ENCODE peak calls at places on chromosome 10, in eight cellular contexts. One of them, this sample, is unnamed.

GRCh38 chr10:15370212-15370740 is 813 bp downstream of the FAM171A1 start:
- DNase-seq in NCI-H1092: no peak
- DNase-seq in cardiac muscle cell: peak; percentile 48
- DNase-seq in NCI-H510A treated with DMSO at 0.1 percent for 48 hours: peak; percentile 22
- DNase-seq in LoVo: no peak
- DNase-seq in activated T-helper 1 cell treated with anti-CD3 and anti-CD28 coated beads, Interleukin-12 subunit alpha, Interleukin-12 subunit beta, Interleukin-2, Interleukin-4 antibody, amounts not matched to agents 30 ng/mL and 10 ng/mL and 1 ng/mL, durations not matched to agents 14 hours and 24 hours and 36 hours: no peak
- DNase-seq in renal cortical epithelial cell: no peak
- DNase-seq in ELR: peak; percentile 41
- DNase-seq in this sample: no peak

GRCh38 chr10:24737001-24737400 is 13.3 kb upstream of the ARHGAP21 start:
- DNase-seq in NCI-H1092: no peak
- DNase-seq in cardiac muscle cell: no peak
- DNase-seq in NCI-H510A treated with DMSO at 0.1 percent for 48 hours: no peak
- DNase-seq in LoVo: no peak
- DNase-seq in activated T-helper 1 cell treated with anti-CD3 and anti-CD28 coated beads, Interleukin-12 subunit alpha, Interleukin-12 subunit beta, Interleukin-2, Interleukin-4 antibody, amounts not matched to agents 30 ng/mL and 10 ng/mL and 1 ng/mL, durations not matched to agents 14 hours and 24 hours and 36 hours: no peak
- DNase-seq in renal cortical epithelial cell: no peak
- DNase-seq in ELR: no peak
- DNase-seq in this sample: no peak

GRCh38 chr10:5587151-5588079 is 62.7 kb downstream of the CALML3 start:
- DNase-seq in NCI-H1092: peak; percentile 33
- DNase-seq in cardiac muscle cell: no peak
- DNase-seq in NCI-H510A treated with DMSO at 0.1 percent for 48 hours: no peak
- DNase-seq in LoVo: no peak
- DNase-seq in activated T-helper 1 cell treated with anti-CD3 and anti-CD28 coated beads, Interleukin-12 subunit alpha, Interleukin-12 subunit beta, Interleukin-2, Interleukin-4 antibody, amounts not matched to agents 30 ng/mL and 10 ng/mL and 1 ng/mL, durations not matched to agents 14 hours and 24 hours and 36 hours: no peak
- DNase-seq in renal cortical epithelial cell: no peak
- DNase-seq in ELR: no peak
- DNase-seq in this sample: peak; percentile 52

GRCh38 chr10:91284486-91285090 is 64.1 kb downstream of the PCGF5 start:
- DNase-seq in NCI-H1092: no peak
- DNase-seq in cardiac muscle cell: peak; percentile 56
- DNase-seq in NCI-H510A treated with DMSO at 0.1 percent for 48 hours: no peak
- DNase-seq in LoVo: no peak
- DNase-seq in activated T-helper 1 cell treated with anti-CD3 and anti-CD28 coated beads, Interleukin-12 subunit alpha, Interleukin-12 subunit beta, Interleukin-2, Interleukin-4 antibody, amounts not matched to agents 30 ng/mL and 10 ng/mL and 1 ng/mL, durations not matched to agents 14 hours and 24 hours and 36 hours: no peak
- DNase-seq in renal cortical epithelial cell: no peak
- DNase-seq in ELR: no peak
- DNase-seq in this sample: no peak

GRCh38 chr10:108662975-108663374 is 1260.3 kb downstream of the XPNPEP1 start:
- DNase-seq in NCI-H1092: no peak
- DNase-seq in cardiac muscle cell: no peak
- DNase-seq in NCI-H510A treated with DMSO at 0.1 percent for 48 hours: no peak
- DNase-seq in LoVo: no peak
- DNase-seq in activated T-helper 1 cell treated with anti-CD3 and anti-CD28 coated beads, Interleukin-12 subunit alpha, Interleukin-12 subunit beta, Interleukin-2, Interleukin-4 antibody, amounts not matched to agents 30 ng/mL and 10 ng/mL and 1 ng/mL, durations not matched to agents 14 hours and 24 hours and 36 hours: no peak
- DNase-seq in renal cortical epithelial cell: peak; percentile 3
- DNase-seq in ELR: no peak
- DNase-seq in this sample: no peak

GRCh38 chr10:104332243-104333036 is 5.8 kb downstream of the ITPRIP start:
- DNase-seq in NCI-H1092: no peak
- DNase-seq in cardiac muscle cell: peak; percentile 45
- DNase-seq in NCI-H510A treated with DMSO at 0.1 percent for 48 hours: no peak
- DNase-seq in LoVo: no peak
- DNase-seq in activated T-helper 1 cell treated with anti-CD3 and anti-CD28 coated beads, Interleukin-12 subunit alpha, Interleukin-12 subunit beta, Interleukin-2, Interleukin-4 antibody, amounts not matched to agents 30 ng/mL and 10 ng/mL and 1 ng/mL, durations not matched to agents 14 hours and 24 hours and 36 hours: no peak
- DNase-seq in renal cortical epithelial cell: no peak
- DNase-seq in ELR: no peak
- DNase-seq in this sample: no peak

GRCh38 chr10:3757638-3758490 is 27.1 kb downstream of the KLF6 start:
- DNase-seq in NCI-H1092: no peak
- DNase-seq in cardiac muscle cell: no peak
- DNase-seq in NCI-H510A treated with DMSO at 0.1 percent for 48 hours: no peak
- DNase-seq in LoVo: no peak
- DNase-seq in activated T-helper 1 cell treated with anti-CD3 and anti-CD28 coated beads, Interleukin-12 subunit alpha, Interleukin-12 subunit beta, Interleukin-2, Interleukin-4 antibody, amounts not matched to agents 30 ng/mL and 10 ng/mL and 1 ng/mL, durations not matched to agents 14 hours and 24 hours and 36 hours: peak; percentile 66
- DNase-seq in renal cortical epithelial cell: peak; percentile 98
- DNase-seq in ELR: peak; percentile 75
- DNase-seq in this sample: no peak

GRCh38 chr10:124484016-124484415 is 22.4 kb downstream of the LHPP start:
- DNase-seq in NCI-H1092: no peak
- DNase-seq in cardiac muscle cell: no peak
- DNase-seq in NCI-H510A treated with DMSO at 0.1 percent for 48 hours: no peak
- DNase-seq in LoVo: no peak
- DNase-seq in activated T-helper 1 cell treated with anti-CD3 and anti-CD28 coated beads, Interleukin-12 subunit alpha, Interleukin-12 subunit beta, Interleukin-2, Interleukin-4 antibody, amounts not matched to agents 30 ng/mL and 10 ng/mL and 1 ng/mL, durations not matched to agents 14 hours and 24 hours and 36 hours: no peak
- DNase-seq in renal cortical epithelial cell: no peak
- DNase-seq in ELR: no peak
- DNase-seq in this sample: no peak

GRCh38 chr10:118027397-118027796 is 19.3 kb downstream of the RAB11FIP2 start:
- DNase-seq in NCI-H1092: no peak
- DNase-seq in cardiac muscle cell: no peak
- DNase-seq in NCI-H510A treated with DMSO at 0.1 percent for 48 hours: no peak
- DNase-seq in LoVo: no peak
- DNase-seq in activated T-helper 1 cell treated with anti-CD3 and anti-CD28 coated beads, Interleukin-12 subunit alpha, Interleukin-12 subunit beta, Interleukin-2, Interleukin-4 antibody, amounts not matched to agents 30 ng/mL and 10 ng/mL and 1 ng/mL, durations not matched to agents 14 hours and 24 hours and 36 hours: no peak
- DNase-seq in renal cortical epithelial cell: no peak
- DNase-seq in ELR: no peak
- DNase-seq in this sample: no peak

GRCh38 chr10:21531164-21531563 is 2.9 kb upstream of the MLLT10 start:
- DNase-seq in NCI-H1092: no peak
- DNase-seq in cardiac muscle cell: no peak
- DNase-seq in NCI-H510A treated with DMSO at 0.1 percent for 48 hours: no peak
- DNase-seq in LoVo: no peak
- DNase-seq in activated T-helper 1 cell treated with anti-CD3 and anti-CD28 coated beads, Interleukin-12 subunit alpha, Interleukin-12 subunit beta, Interleukin-2, Interleukin-4 antibody, amounts not matched to agents 30 ng/mL and 10 ng/mL and 1 ng/mL, durations not matched to agents 14 hours and 24 hours and 36 hours: no peak
- DNase-seq in renal cortical epithelial cell: no peak
- DNase-seq in ELR: peak; percentile 49
- DNase-seq in this sample: peak; percentile 45

GRCh38 chr10:22029450-22030236 is 26.1 kb upstream of the DNAJC1 start:
- DNase-seq in NCI-H1092: no peak
- DNase-seq in cardiac muscle cell: no peak
- DNase-seq in NCI-H510A treated with DMSO at 0.1 percent for 48 hours: no peak
- DNase-seq in LoVo: no peak
- DNase-seq in activated T-helper 1 cell treated with anti-CD3 and anti-CD28 coated beads, Interleukin-12 subunit alpha, Interleukin-12 subunit beta, Interleukin-2, Interleukin-4 antibody, amounts not matched to agents 30 ng/mL and 10 ng/mL and 1 ng/mL, durations not matched to agents 14 hours and 24 hours and 36 hours: no peak
- DNase-seq in renal cortical epithelial cell: peak; percentile 8
- DNase-seq in ELR: no peak
- DNase-seq in this sample: no peak

GRCh38 chr10:113788604-113789083 is 37.2 kb downstream of the PLEKHS1 start:
- DNase-seq in NCI-H1092: no peak
- DNase-seq in cardiac muscle cell: no peak
- DNase-seq in NCI-H510A treated with DMSO at 0.1 percent for 48 hours: no peak
- DNase-seq in LoVo: peak; percentile 60
- DNase-seq in activated T-helper 1 cell treated with anti-CD3 and anti-CD28 coated beads, Interleukin-12 subunit alpha, Interleukin-12 subunit beta, Interleukin-2, Interleukin-4 antibody, amounts not matched to agents 30 ng/mL and 10 ng/mL and 1 ng/mL, durations not matched to agents 14 hours and 24 hours and 36 hours: no peak
- DNase-seq in renal cortical epithelial cell: peak; percentile 79
- DNase-seq in ELR: peak; percentile 87
- DNase-seq in this sample: peak; percentile 63

GRCh38 chr10:51141015-51141414 is 66.7 kb downstream of the PRKG1 start:
- DNase-seq in NCI-H1092: no peak
- DNase-seq in cardiac muscle cell: no peak
- DNase-seq in NCI-H510A treated with DMSO at 0.1 percent for 48 hours: no peak
- DNase-seq in LoVo: no peak
- DNase-seq in activated T-helper 1 cell treated with anti-CD3 and anti-CD28 coated beads, Interleukin-12 subunit alpha, Interleukin-12 subunit beta, Interleukin-2, Interleukin-4 antibody, amounts not matched to agents 30 ng/mL and 10 ng/mL and 1 ng/mL, durations not matched to agents 14 hours and 24 hours and 36 hours: no peak
- DNase-seq in renal cortical epithelial cell: peak; percentile 18
- DNase-seq in ELR: no peak
- DNase-seq in this sample: no peak

GRCh38 chr10:89203237-89203636 is 3.9 kb downstream of the CH25H start:
- DNase-seq in NCI-H1092: no peak
- DNase-seq in cardiac muscle cell: no peak
- DNase-seq in NCI-H510A treated with DMSO at 0.1 percent for 48 hours: no peak
- DNase-seq in LoVo: no peak
- DNase-seq in activated T-helper 1 cell treated with anti-CD3 and anti-CD28 coated beads, Interleukin-12 subunit alpha, Interleukin-12 subunit beta, Interleukin-2, Interleukin-4 antibody, amounts not matched to agents 30 ng/mL and 10 ng/mL and 1 ng/mL, durations not matched to agents 14 hours and 24 hours and 36 hours: no peak
- DNase-seq in renal cortical epithelial cell: no peak
- DNase-seq in ELR: no peak
- DNase-seq in this sample: no peak

GRCh38 chr10:86298501-86299001 is 68.0 kb downstream of the GRID1 start:
- DNase-seq in NCI-H1092: no peak
- DNase-seq in cardiac muscle cell: no peak
- DNase-seq in NCI-H510A treated with DMSO at 0.1 percent for 48 hours: no peak
- DNase-seq in LoVo: no peak
- DNase-seq in activated T-helper 1 cell treated with anti-CD3 and anti-CD28 coated beads, Interleukin-12 subunit alpha, Interleukin-12 subunit beta, Interleukin-2, Interleukin-4 antibody, amounts not matched to agents 30 ng/mL and 10 ng/mL and 1 ng/mL, durations not matched to agents 14 hours and 24 hours and 36 hours: no peak
- DNase-seq in renal cortical epithelial cell: no peak
- DNase-seq in ELR: no peak
- DNase-seq in this sample: no peak

GRCh38 chr10:93071674-93072224 is 1.9 kb upstream of the CYP26A1 start:
- DNase-seq in NCI-H1092: no peak
- DNase-seq in cardiac muscle cell: peak; percentile 91
- DNase-seq in NCI-H510A treated with DMSO at 0.1 percent for 48 hours: peak; percentile 16
- DNase-seq in LoVo: no peak
- DNase-seq in activated T-helper 1 cell treated with anti-CD3 and anti-CD28 coated beads, Interleukin-12 subunit alpha, Interleukin-12 subunit beta, Interleukin-2, Interleukin-4 antibody, amounts not matched to agents 30 ng/mL and 10 ng/mL and 1 ng/mL, durations not matched to agents 14 hours and 24 hours and 36 hours: no peak
- DNase-seq in renal cortical epithelial cell: peak; percentile 30
- DNase-seq in ELR: peak; percentile 52
- DNase-seq in this sample: peak; percentile 86

GRCh38 chr10:112908507-112908906 is 41.5 kb upstream of the TCF7L2 start:
- DNase-seq in NCI-H1092: no peak
- DNase-seq in cardiac muscle cell: no peak
- DNase-seq in NCI-H510A treated with DMSO at 0.1 percent for 48 hours: no peak
- DNase-seq in LoVo: no peak
- DNase-seq in activated T-helper 1 cell treated with anti-CD3 and anti-CD28 coated beads, Interleukin-12 subunit alpha, Interleukin-12 subunit beta, Interleukin-2, Interleukin-4 antibody, amounts not matched to agents 30 ng/mL and 10 ng/mL and 1 ng/mL, durations not matched to agents 14 hours and 24 hours and 36 hours: no peak
- DNase-seq in renal cortical epithelial cell: no peak
- DNase-seq in ELR: no peak
- DNase-seq in this sample: no peak

GRCh38 chr10:119233123-119233820 is 25.9 kb downstream of the GRK5 start:
- DNase-seq in NCI-H1092: no peak
- DNase-seq in cardiac muscle cell: no peak
- DNase-seq in NCI-H510A treated with DMSO at 0.1 percent for 48 hours: no peak
- DNase-seq in LoVo: no peak
- DNase-seq in activated T-helper 1 cell treated with anti-CD3 and anti-CD28 coated beads, Interleukin-12 subunit alpha, Interleukin-12 subunit beta, Interleukin-2, Interleukin-4 antibody, amounts not matched to agents 30 ng/mL and 10 ng/mL and 1 ng/mL, durations not matched to agents 14 hours and 24 hours and 36 hours: no peak
- DNase-seq in renal cortical epithelial cell: peak; percentile 20
- DNase-seq in ELR: peak; percentile 48
- DNase-seq in this sample: no peak

GRCh38 chr10:47034511-47035051 is 123.4 kb downstream of the PTPN20 start:
- DNase-seq in NCI-H1092: no peak
- DNase-seq in cardiac muscle cell: no peak
- DNase-seq in NCI-H510A treated with DMSO at 0.1 percent for 48 hours: no peak
- DNase-seq in LoVo: no peak
- DNase-seq in activated T-helper 1 cell treated with anti-CD3 and anti-CD28 coated beads, Interleukin-12 subunit alpha, Interleukin-12 subunit beta, Interleukin-2, Interleukin-4 antibody, amounts not matched to agents 30 ng/mL and 10 ng/mL and 1 ng/mL, durations not matched to agents 14 hours and 24 hours and 36 hours: no peak
- DNase-seq in renal cortical epithelial cell: no peak
- DNase-seq in ELR: no peak
- DNase-seq in this sample: no peak

GRCh38 chr10:88728107-88728763 is 22.2 kb downstream of the LIPK start:
- DNase-seq in NCI-H1092: no peak
- DNase-seq in cardiac muscle cell: no peak
- DNase-seq in NCI-H510A treated with DMSO at 0.1 percent for 48 hours: no peak
- DNase-seq in LoVo: no peak
- DNase-seq in activated T-helper 1 cell treated with anti-CD3 and anti-CD28 coated beads, Interleukin-12 subunit alpha, Interleukin-12 subunit beta, Interleukin-2, Interleukin-4 antibody, amounts not matched to agents 30 ng/mL and 10 ng/mL and 1 ng/mL, durations not matched to agents 14 hours and 24 hours and 36 hours: peak; percentile 27
- DNase-seq in renal cortical epithelial cell: no peak
- DNase-seq in ELR: peak; percentile 13
- DNase-seq in this sample: peak; percentile 54

GRCh38 chr10:126902157-126902556 is 3.1 kb upstream of the DOCK1 start:
- DNase-seq in NCI-H1092: no peak
- DNase-seq in cardiac muscle cell: no peak
- DNase-seq in NCI-H510A treated with DMSO at 0.1 percent for 48 hours: no peak
- DNase-seq in LoVo: peak; percentile 91
- DNase-seq in activated T-helper 1 cell treated with anti-CD3 and anti-CD28 coated beads, Interleukin-12 subunit alpha, Interleukin-12 subunit beta, Interleukin-2, Interleukin-4 antibody, amounts not matched to agents 30 ng/mL and 10 ng/mL and 1 ng/mL, durations not matched to agents 14 hours and 24 hours and 36 hours: no peak
- DNase-seq in renal cortical epithelial cell: peak; percentile 96
- DNase-seq in ELR: peak; percentile 89
- DNase-seq in this sample: peak; percentile 36

GRCh38 chr10:93600446-93600860 is 582 bp downstream of the RBP4 start:
- DNase-seq in NCI-H1092: no peak
- DNase-seq in cardiac muscle cell: no peak
- DNase-seq in NCI-H510A treated with DMSO at 0.1 percent for 48 hours: no peak
- DNase-seq in LoVo: no peak
- DNase-seq in activated T-helper 1 cell treated with anti-CD3 and anti-CD28 coated beads, Interleukin-12 subunit alpha, Interleukin-12 subunit beta, Interleukin-2, Interleukin-4 antibody, amounts not matched to agents 30 ng/mL and 10 ng/mL and 1 ng/mL, durations not matched to agents 14 hours and 24 hours and 36 hours: no peak
- DNase-seq in renal cortical epithelial cell: no peak
- DNase-seq in ELR: no peak
- DNase-seq in this sample: peak; percentile 43

GRCh38 chr10:132880148-132880981 is 62.0 kb downstream of the CFAP46 start:
- DNase-seq in NCI-H1092: no peak
- DNase-seq in cardiac muscle cell: no peak
- DNase-seq in NCI-H510A treated with DMSO at 0.1 percent for 48 hours: no peak
- DNase-seq in LoVo: no peak
- DNase-seq in activated T-helper 1 cell treated with anti-CD3 and anti-CD28 coated beads, Interleukin-12 subunit alpha, Interleukin-12 subunit beta, Interleukin-2, Interleukin-4 antibody, amounts not matched to agents 30 ng/mL and 10 ng/mL and 1 ng/mL, durations not matched to agents 14 hours and 24 hours and 36 hours: no peak
- DNase-seq in renal cortical epithelial cell: no peak
- DNase-seq in ELR: no peak
- DNase-seq in this sample: no peak

GRCh38 chr10:5585517-5586222 is 60.9 kb downstream of the CALML3 start:
- DNase-seq in NCI-H1092: peak; percentile 87
- DNase-seq in cardiac muscle cell: peak; percentile 69
- DNase-seq in NCI-H510A treated with DMSO at 0.1 percent for 48 hours: peak; percentile 85
- DNase-seq in LoVo: no peak
- DNase-seq in activated T-helper 1 cell treated with anti-CD3 and anti-CD28 coated beads, Interleukin-12 subunit alpha, Interleukin-12 subunit beta, Interleukin-2, Interleukin-4 antibody, amounts not matched to agents 30 ng/mL and 10 ng/mL and 1 ng/mL, durations not matched to agents 14 hours and 24 hours and 36 hours: no peak
- DNase-seq in renal cortical epithelial cell: no peak
- DNase-seq in ELR: peak; percentile 26
- DNase-seq in this sample: peak; percentile 97

This sample was measured in DMS53.